ENCODE peak calls at places on chromosomes 16 and 17, in seven cellular contexts. I is neuronal stem cell, P is right lobe of liver, H is cardiac muscle cell, K is mucosa of descending colon, G is left lung, O is stomach. J is an unnamed sample.

GRCh38 chr16:78640886-78641285 is 541.4 kb downstream of the WWOX start:
- DNase-seq in O (no peak), H (no peak), G (no peak), K (no peak), I (no peak), P (no peak), J (no peak)

GRCh38 chr16:71924710-71925109 is 29.4 kb downstream of the IST1 start:
- DNase-seq in I (no peak), P (no peak), O (no peak), H (no peak), G (no peak), K (no peak), J (no peak)

GRCh38 chr17:4583206-4583605 is 1.1 kb upstream of the SMTNL2 start:
- DNase-seq in K (no peak), P (no peak), I (no peak), G (no peak), O (no peak), H (no peak), J (no peak)

GRCh38 chr16:48526058-48526957 is 83.7 kb downstream of the N4BP1 start:
- DNase-seq in K (peak; percentile 62), I (no peak), H (no peak), O (peak; percentile 57), G (no peak), P (peak; percentile 78), J (no peak)

GRCh38 chr17:62017496-62017895 is 47.6 kb downstream of the MED13 start:
- DNase-seq in O (no peak), K (no peak), H (no peak), G (no peak), I (no peak), P (no peak), J (no peak)

GRCh38 chr17:1110524-1110843 is 69.3 kb downstream of the ABR start:
- DNase-seq in O (no peak), I (no peak), P (no peak), H (no peak), G (no peak), K (no peak), J (no peak)

GRCh38 chr16:80628254-80628653 is 87.5 kb downstream of the DYNLRB2 start:
- DNase-seq in G (no peak), O (no peak), H (no peak), I (no peak), K (no peak), P (no peak), J (no peak)

GRCh38 chr17:30230596-30231125 is 4.8 kb downstream of the SLC6A4 start:
- DNase-seq in H (no peak), K (no peak), O (no peak), P (no peak), G (no peak), I (no peak), J (no peak)

GRCh38 chr17:43832168-43832975 is 574 bp downstream of the MPP3 start:
- DNase-seq in O (peak; percentile 69), P (peak; percentile 59), K (peak; percentile 70), H (peak; percentile 54), I (no peak), G (peak; percentile 92), J (peak; percentile 81)

GRCh38 chr17:50279639-50280038 is 5.4 kb downstream of the TMEM92 start:
- DNase-seq in G (no peak), O (no peak), H (no peak), I (no peak), K (no peak), P (no peak), J (no peak)

GRCh38 chr16:46845952-46846351 is 15.0 kb upstream of the C16orf87 start:
- DNase-seq in H (no peak), P (no peak), I (no peak), G (no peak), O (no peak), K (no peak), J (no peak)

GRCh38 chr17:16918443-16918842 is 53.5 kb downstream of the TNFRSF13B start:
- DNase-seq in I (no peak), P (no peak), O (peak; percentile 7), H (no peak), K (no peak), G (no peak), J (no peak)

GRCh38 chr16:14186007-14186953 is 115.2 kb downstream of the MRTFB start:
- DNase-seq in G (no peak), I (peak; percentile 38), P (no peak), H (peak; percentile 77), O (no peak), K (no peak), J (no peak)

GRCh38 chr17:6894206-6894528 is 62.6 kb upstream of the TEKT1 start:
- DNase-seq in O (no peak), I (peak; percentile 44), H (peak; percentile 21), G (no peak), K (no peak), P (no peak), J (no peak)

DNA sequence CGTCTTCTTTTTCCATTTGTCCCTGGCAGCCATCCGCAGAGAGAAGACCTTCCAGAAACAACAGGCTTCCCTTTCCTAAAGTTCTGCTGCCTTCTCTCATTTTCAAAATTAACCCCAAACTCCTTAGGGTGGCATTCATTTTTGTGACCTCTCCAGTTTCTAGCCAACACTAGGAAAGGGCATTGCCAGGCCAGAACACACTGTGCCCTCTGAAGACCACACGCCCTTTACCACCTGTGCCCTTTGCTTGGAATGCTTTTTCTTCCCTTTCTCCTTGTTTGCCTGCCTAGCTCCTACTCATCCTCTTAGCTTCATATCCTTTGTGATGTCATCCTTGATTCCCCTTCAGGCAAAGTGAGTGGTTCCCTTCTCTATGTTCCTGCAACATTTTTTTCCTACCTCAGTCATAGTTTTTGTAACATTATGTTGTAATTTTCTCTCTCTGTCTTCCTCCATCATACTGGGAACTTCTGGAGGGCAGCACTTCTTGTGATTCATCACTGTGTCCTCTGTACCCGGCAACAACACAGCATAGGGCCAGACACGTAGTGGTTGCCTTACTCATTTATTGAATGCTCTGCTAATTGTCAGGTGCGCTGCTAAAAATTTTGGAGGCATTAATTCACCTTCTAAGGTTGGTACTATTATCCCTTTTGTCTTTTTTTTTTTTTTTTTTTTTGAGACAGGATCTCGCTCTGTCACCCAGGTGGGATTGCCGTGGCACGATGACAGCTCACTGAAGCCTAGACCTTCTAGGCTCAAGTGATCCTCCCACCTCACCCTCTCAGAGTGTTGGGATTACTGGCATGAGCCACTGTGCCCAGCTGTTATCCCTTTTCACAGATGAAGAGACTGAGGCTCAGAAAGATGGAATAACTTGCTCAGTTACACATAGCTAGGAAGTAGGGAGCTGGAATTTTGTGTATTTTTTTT is 1.0 kb downstream of the KAT8 start:
- DNase-seq in O (no peak), K (no peak), H (no peak), G (no peak), I (no peak), P (no peak), J (peak; percentile 26)
- H3K4me1 ChIP-seq in O (peaks cover 37% of the 10 kb centered on the region), K (peaks cover 34% of the 10 kb centered on the region), H (peaks cover 7% of the 10 kb centered on the region), G (peaks cover 4% of the 10 kb centered on the region), I (peaks cover 3% of the 10 kb centered on the region), P (no peaks in the 10 kb centered on the region), J (peaks cover 17% of the 10 kb centered on the region)

DNA sequence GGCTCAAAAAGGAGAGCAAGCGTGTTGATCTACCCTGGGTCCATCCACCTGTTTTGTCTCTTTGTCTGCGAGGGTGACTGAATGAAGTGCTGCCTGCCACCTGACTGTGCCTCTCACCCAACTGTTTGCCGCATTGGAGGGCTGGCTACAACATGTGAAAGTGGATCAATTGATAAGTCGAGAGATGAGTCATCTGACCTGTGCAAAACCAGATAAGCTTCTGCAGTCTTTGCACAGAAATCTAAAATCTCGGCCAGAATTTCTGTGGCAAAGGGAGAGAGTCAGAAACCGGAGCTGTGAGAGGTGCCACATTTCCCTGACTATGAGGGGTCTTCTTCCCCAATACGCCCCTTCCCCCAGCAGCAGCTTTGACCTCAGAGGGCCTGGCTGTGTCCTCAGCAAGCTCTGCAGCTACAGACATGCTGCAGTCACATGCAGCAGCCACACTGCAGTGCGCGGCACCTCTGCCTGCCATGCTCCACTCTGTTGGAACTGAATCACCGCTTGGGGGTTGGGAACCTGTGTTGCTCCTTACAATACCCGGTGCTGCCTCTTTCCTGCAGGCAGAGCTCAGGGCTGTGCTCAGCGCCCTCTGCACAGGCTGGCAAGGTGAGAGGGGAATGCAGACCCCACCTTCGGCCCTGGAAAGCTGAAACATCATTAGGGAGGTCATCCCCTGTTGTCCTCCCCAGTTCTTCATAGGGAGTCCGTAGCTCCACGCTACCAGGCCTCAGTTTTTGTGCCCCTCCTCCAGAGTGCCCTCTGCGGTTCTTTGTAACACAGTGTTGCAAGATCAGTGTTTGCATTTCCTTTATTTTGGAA is 16.2 kb upstream of the HAS3 start:
- DNase-seq in O (peak; percentile 40), P (peak; percentile 79), G (no peak), H (no peak), I (no peak), K (no peak), J (no peak)
- H3K4me3 ChIP-seq in O (no peak overlapping the region), P (peak overlapping the region; percentile 24), G (no peak overlapping the region), H (no peak overlapping the region), I (no peak overlapping the region), K (no peak overlapping the region), J (no peak overlapping the region)

GRCh38 chr16:67667817-67668494 is 1.3 kb downstream of the C16orf86 start:
- DNase-seq in O (peak; percentile 88), H (peak; percentile 85), P (peak; percentile 89), G (peak; percentile 90), I (peak; percentile 72), K (peak; percentile 89), J (peak; percentile 92)

GRCh38 chr16:67667434-67667816 is 811 bp downstream of the C16orf86 start:
- DNase-seq in H (no peak), P (no peak), O (no peak), I (no peak), G (no peak), K (no peak), J (no peak)

GRCh38 chr16:67668495-67669157 is 2.0 kb downstream of the C16orf86 start:
- DNase-seq in O (no peak), P (no peak), K (no peak), I (no peak), G (no peak), H (no peak), J (no peak)

GRCh38 chr16:67672306-67672705 is 5.7 kb downstream of the C16orf86 start:
- DNase-seq in I (no peak), H (no peak), K (no peak), P (peak; percentile 80), O (no peak), G (peak; percentile 73), J (no peak)

GRCh38 chr16:67669499-67670101 is 3.0 kb downstream of the C16orf86 start:
- DNase-seq in P (no peak), O (no peak), I (no peak), K (no peak), G (peak; percentile 35), H (no peak), J (no peak)
- H3K4me1 ChIP-seq in P (no peaks in the 10 kb centered on the region), O (peaks cover 55% of the 10 kb centered on the region), I (peaks cover 9% of the 10 kb centered on the region), K (peaks cover 27% of the 10 kb centered on the region), G (peaks cover 39% of the 10 kb centered on the region), H (no peaks in the 10 kb centered on the region), J (peaks cover 26% of the 10 kb centered on the region)

DNA sequence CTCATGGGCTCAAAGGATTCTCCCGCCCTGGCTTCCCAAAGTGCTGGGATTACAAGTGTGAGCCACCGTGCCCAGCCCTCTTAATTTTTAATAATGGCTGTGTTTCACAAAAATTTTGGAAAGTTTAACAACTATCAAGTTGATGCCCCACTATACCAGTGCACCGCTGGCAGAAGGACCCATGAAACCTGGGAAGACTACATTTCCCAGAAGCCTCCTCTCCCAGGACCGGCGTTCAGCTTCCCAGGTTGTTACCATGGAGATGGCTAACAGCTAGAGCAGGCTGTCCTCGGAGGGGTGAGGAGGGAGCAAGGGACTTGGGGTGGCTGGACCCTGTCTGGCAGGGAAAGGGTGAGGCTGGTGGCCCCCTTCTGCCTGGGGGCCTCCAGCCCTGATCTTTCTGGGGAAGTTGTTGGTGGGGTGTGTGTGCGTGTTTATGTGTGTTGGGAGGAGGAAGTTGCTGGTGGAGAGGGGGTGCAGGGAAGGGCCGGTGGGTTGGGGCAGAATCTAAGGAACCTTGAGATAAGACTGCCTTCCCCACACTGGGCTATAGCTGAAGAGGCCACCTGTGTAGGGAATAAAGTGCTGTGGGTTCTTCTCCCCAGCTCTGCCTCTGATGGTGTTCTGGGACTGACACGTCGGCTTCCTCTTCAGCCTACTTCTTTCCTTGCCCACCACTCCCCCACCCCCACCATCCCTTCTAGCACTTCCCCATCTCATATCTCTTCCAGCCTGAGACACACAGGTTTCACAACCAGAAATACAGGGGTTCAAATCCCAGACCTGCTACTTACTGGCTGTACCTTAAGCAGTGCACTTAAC is at the start of gene DRC7:
- DNase-seq in O (peak; percentile 57), K (no peak), H (peak; percentile 85), G (no peak), I (peak; percentile 68), P (peak; percentile 84), J (peak; percentile 85)
- H3K4me3 ChIP-seq in O (no peak within 1 kb of the TSS), K (no peak within 1 kb of the TSS), H (peak within 1 kb of the TSS; percentile 18), G (peak within 1 kb of the TSS; percentile 21), I (peak within 1 kb of the TSS; percentile 31), P (no peak within 1 kb of the TSS), J (no peak within 1 kb of the TSS)

J was measured in pancreas.